ENCODE peak calls at places on chromosomes 3 and 15, in ten cellular contexts. O is stimulated activated CD4-positive, alpha-beta T cell treated with anti-CD3 and anti-CD28 coated beads, Interleukin-4, amount 100 ng/mL, for 1 hour; W is NB4; G is ureter; K is myocyte; P is CD8-positive, alpha-beta memory T cell; C is NCI-H1092; X is pancreas; T is AG08395; Y is activated CD8-positive, alpha-beta T cell treated with anti-CD3 and anti-CD28 coated beads, Interleukin-2, amount 10 ng/mL, durations not matched to agents 7 days and 5 days. N is an unnamed sample.

GRCh38 chr3:45993421-45994027 is 2.1 kb downstream of the FYCO1 start:
- DNase-seq in G (no peak), T (no peak), W (peak), X (no peak), O (no peak), Y (peak), C (no peak), P (peak), K (no peak), N (peak)

GRCh38 chr15:67511606-67512005 is 9.3 kb upstream of the C15orf61 start:
- DNase-seq in G (no peak), T (no peak), K (no peak), X (no peak), C (no peak), W (no peak), Y (no peak), O (no peak), P (no peak), N (peak)

GRCh38 chr3:24128195-24129005 is 183.3 kb downstream of the NR1D2 start:
- DNase-seq in P (no peak), K (peak), W (no peak), X (no peak), T (peak), Y (no peak), C (peak), O (no peak), G (no peak), N (peak)

GRCh38 chr3:45553469-45553974 is 41.0 kb upstream of the LIMD1 start:
- DNase-seq in O (no peak), G (peak), P (no peak), C (no peak), X (no peak), K (peak), T (peak), Y (no peak), W (peak), N (peak)

GRCh38 chr3:172221550-172221949 is 182.2 kb downstream of the FNDC3B start:
- DNase-seq in O (no peak), K (no peak), Y (no peak), P (no peak), X (no peak), G (no peak), W (no peak), T (peak), C (no peak), N (peak)

GRCh38 chr3:146528954-146529353 is 15.5 kb downstream of the PLSCR1 start:
- DNase-seq in C (no peak), T (no peak), X (no peak), K (no peak), P (no peak), W (no peak), O (no peak), G (no peak), Y (no peak), N (no peak)

GRCh38 chr3:85068911-85069310 is 110.1 kb downstream of the CADM2 start:
- DNase-seq in Y (no peak), P (no peak), T (no peak), G (no peak), O (no peak), K (no peak), C (no peak), W (no peak), X (no peak), N (no peak)

GRCh38 chr3:24680214-24680967 is 185.7 kb upstream of the THRB start:
- DNase-seq in G (peak), T (no peak), Y (peak), C (no peak), P (peak), W (peak), K (peak), O (peak), X (peak), N (peak)

GRCh38 chr3:31472479-31473390 is 60.0 kb upstream of the STT3B start:
- DNase-seq in T (no peak), O (peak), Y (peak), G (no peak), P (no peak), C (no peak), W (peak), X (no peak), K (peak), N (peak)